ENCODE peak calls at places on chromosomes 7 and 10, in five cellular contexts. Q, F, O, Y and C are unnamed samples.

GRCh38 chr10:3430501-3430900 is 257.9 kb upstream of the PITRM1 start:
- DNase-seq in Q (no peak), F (no peak), O (no peak), Y (no peak), C (no peak)

GRCh38 chr10:87640043-87640442 is 19.6 kb upstream of the PAPSS2 start:
- DNase-seq in Q (peak), F (no peak), O (no peak), Y (no peak), C (no peak)

GRCh38 chr7:7478569-7478968 is 57.1 kb downstream of the COL28A1 start:
- DNase-seq in Q (no peak), F (no peak), O (no peak), Y (no peak), C (no peak)

GRCh38 chr7:117819558-117819957 is 53.7 kb downstream of the CTTNBP2 start:
- DNase-seq in Q (no peak), F (no peak), O (no peak), Y (no peak), C (no peak)

GRCh38 chr10:112082134-112082533 is 101.4 kb downstream of the GPAM start:
- DNase-seq in Q (no peak), F (no peak), O (no peak), Y (no peak), C (no peak)

GRCh38 chr7:102318482-102318971 is 31.9 kb downstream of the SH2B2 start:
- DNase-seq in Q (peak), F (no peak), O (no peak), Y (no peak), C (peak)

GRCh38 chr10:76119515-76119914 is 688.1 kb downstream of the LRMDA start:
- DNase-seq in Q (peak), F (no peak), O (no peak), Y (no peak), C (no peak)

GRCh38 chr7:106022193-106022821 is 59.2 kb downstream of the CDHR3 start:
- DNase-seq in Q (no peak), F (no peak), O (no peak), Y (no peak), C (peak)

GRCh38 chr7:76358053-76358477 is 726 bp downstream of the YWHAG start:
- DNase-seq in Q (peak), F (no peak), O (no peak), Y (peak), C (peak)

GRCh38 chr7:155228459-155228845 is 69.2 kb upstream of the INSIG1 start:
- DNase-seq in Q (peak), F (no peak), O (no peak), Y (no peak), C (no peak)

GRCh38 chr10:3803884-3804741 is 19.1 kb upstream of the KLF6 start:
- DNase-seq in Q (peak), F (no peak), O (no peak), Y (no peak), C (peak)

GRCh38 chr7:158407581-158408331 is 179.9 kb downstream of the PTPRN2 start:
- DNase-seq in Q (no peak), F (no peak), O (no peak), Y (peak), C (peak)

GRCh38 chr10:73439055-73439454 is 5.7 kb upstream of the MSS51 start:
- DNase-seq in Q (peak), F (no peak), O (no peak), Y (no peak), C (no peak)

GRCh38 chr10:70568781-70569495 is 33.6 kb downstream of the PRF1 start:
- DNase-seq in Q (no peak), F (no peak), O (no peak), Y (no peak), C (no peak)

GRCh38 chr7:110347091-110347490 is 743.8 kb upstream of the LRRN3 start:
- DNase-seq in Q (peak), F (no peak), O (no peak), Y (no peak), C (no peak)

GRCh38 chr10:71621783-71622526 is 97.6 kb downstream of the C10orf105 start:
- DNase-seq in Q (peak), F (no peak), O (peak), Y (no peak), C (peak)

GRCh38 chr10:9845075-9845474 is 1172.6 kb upstream of the CELF2 start:
- DNase-seq in Q (no peak), F (no peak), O (no peak), Y (no peak), C (no peak)

GRCh38 chr10:125192620-125193019 is 32.3 kb upstream of the CTBP2 start:
- DNase-seq in Q (no peak), F (no peak), O (no peak), Y (no peak), C (no peak)

GRCh38 chr7:80480566-80480965 is 31.3 kb downstream of the GNAT3 start:
- DNase-seq in Q (peak), F (no peak), O (no peak), Y (no peak), C (peak)

GRCh38 chr7:133691727-133692450 is 435.3 kb upstream of the LRGUK start:
- DNase-seq in Q (peak), F (no peak), O (no peak), Y (no peak), C (no peak)

GRCh38 chr7:157881062-157881771 is 544.4 kb downstream of the DNAJB6 start:
- DNase-seq in Q (no peak), F (no peak), O (no peak), Y (no peak), C (peak)

GRCh38 chr10:99917963-99918825 is 91.6 kb downstream of the DNMBP start:
- DNase-seq in Q (peak), F (peak), O (peak), Y (peak), C (peak)

GRCh38 chr7:108771853-108772252 is 202.2 kb downstream of the DNAJB9 start:
- DNase-seq in Q (no peak), F (no peak), O (no peak), Y (no peak), C (no peak)

GRCh38 chr10:133454204-133454893 is 604 bp downstream of the SCART1 start:
- DNase-seq in Q (no peak), F (no peak), O (no peak), Y (no peak), C (no peak)

GRCh38 chr7:35729061-35729783 is 34.3 kb upstream of the HERPUD2 start:
- DNase-seq in Q (no peak), F (no peak), O (no peak), Y (no peak), C (no peak)

GRCh38 chr10:67492317-67493019 is 203.5 kb downstream of the CTNNA3 start:
- DNase-seq in Q (peak), F (no peak), O (no peak), Y (no peak), C (no peak)

GRCh38 chr10:997266-998022 is 9.2 kb downstream of the GTPBP4 start:
- DNase-seq in Q (no peak), F (no peak), O (no peak), Y (no peak), C (no peak)

GRCh38 chr7:2403718-2404648 is 572 bp downstream of the CHST12 start:
- DNase-seq in Q (peak), F (no peak), O (no peak), Y (peak), C (peak)

GRCh38 chr10:24579911-24580310 is 143.8 kb downstream of the ARHGAP21 start:
- DNase-seq in Q (no peak), F (no peak), O (peak), Y (no peak), C (peak)

GRCh38 chr7:108308276-108308675 is 148.0 kb downstream of the NRCAM start:
- DNase-seq in Q (no peak), F (no peak), O (no peak), Y (no peak), C (no peak)

GRCh38 chr7:22109761-22110160 is 164.1 kb upstream of the CDCA7L start:
- DNase-seq in Q (peak), F (peak), O (peak), Y (no peak), C (peak)

GRCh38 chr10:56212951-56213350 is 148.1 kb downstream of the ZWINT start:
- DNase-seq in Q (no peak), F (no peak), O (no peak), Y (no peak), C (no peak)

GRCh38 chr7:78493383-78493782 is 694.8 kb downstream of the PHTF2 start:
- DNase-seq in Q (no peak), F (no peak), O (no peak), Y (no peak), C (no peak)

GRCh38 chr7:150357277-150357676 is 11.3 kb upstream of the REPIN1 start:
- DNase-seq in Q (no peak), F (no peak), O (no peak), Y (no peak), C (no peak)

DNA sequence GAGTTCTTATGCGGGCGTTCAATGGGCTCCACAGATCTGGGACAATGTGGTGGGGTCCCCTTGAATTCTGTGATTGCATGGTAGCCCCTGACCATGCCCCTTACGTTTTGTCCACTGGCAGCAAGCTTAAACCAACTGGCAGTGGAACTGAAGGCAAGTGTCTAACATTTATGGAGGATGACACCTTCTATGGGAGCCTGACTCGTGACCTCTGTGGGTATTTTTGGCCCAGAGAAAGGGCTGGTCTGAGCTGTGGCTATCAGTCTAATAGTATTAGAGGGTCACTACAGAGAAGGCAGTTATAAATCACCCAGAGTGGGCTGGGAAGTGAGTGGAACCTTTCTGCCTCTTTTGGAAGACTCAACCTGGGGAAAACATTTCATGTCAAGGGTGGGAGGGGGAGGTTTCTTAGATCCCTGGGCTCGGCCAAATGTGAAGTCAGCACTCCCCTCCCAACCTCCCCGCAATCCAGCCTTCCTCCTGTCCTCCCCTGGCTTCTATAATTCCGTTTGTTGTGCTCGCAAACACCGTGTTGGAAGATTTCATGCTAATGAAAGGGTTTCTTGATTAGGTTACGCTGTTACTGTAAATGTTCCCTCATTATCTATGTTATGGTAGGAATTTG is 322.7 kb downstream of the RPS24 start:
- DNase-seq in Q (no peak), F (no peak), O (no peak), Y (no peak), C (no peak)
- H2BK120ac ChIP-seq in Q (no peak), F (no peak), O (no peak), Y (peak), C (peak)

DNA sequence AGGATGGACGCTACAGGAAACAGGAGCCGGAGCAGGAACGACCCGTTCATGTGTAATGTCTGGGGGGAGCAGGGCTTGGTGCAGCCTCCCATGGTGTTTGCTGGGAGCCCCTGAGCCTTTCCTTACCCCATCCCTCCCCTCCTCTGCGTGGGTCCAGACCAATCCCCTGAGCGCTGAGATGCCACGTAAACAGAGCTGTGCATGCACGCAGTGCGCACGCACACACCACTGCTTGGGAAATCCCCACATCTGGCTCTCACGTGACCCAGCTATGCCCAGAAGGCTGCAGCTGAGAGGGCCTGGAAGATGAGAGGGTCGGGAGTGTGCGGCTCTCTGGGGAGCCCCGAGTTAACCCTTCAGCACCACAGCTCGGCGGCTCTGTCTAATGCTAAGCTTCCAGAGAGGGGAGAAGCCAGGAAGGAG is 177.3 kb downstream of the SH3PXD2A start:
- DNase-seq in Q (peak), F (no peak), O (no peak), Y (no peak), C (no peak)
- H2BK120ac ChIP-seq in Q (peak), F (no peak), O (no peak), Y (no peak), C (no peak)

GRCh38 chr10:5461914-5462840 is 37.2 kb downstream of the CALML5 start:
- DNase-seq in Q (peak), F (peak), O (no peak), Y (no peak), C (peak)
- H2BK120ac ChIP-seq in Q (peak), F (no peak), O (no peak), Y (no peak), C (no peak)

DNA sequence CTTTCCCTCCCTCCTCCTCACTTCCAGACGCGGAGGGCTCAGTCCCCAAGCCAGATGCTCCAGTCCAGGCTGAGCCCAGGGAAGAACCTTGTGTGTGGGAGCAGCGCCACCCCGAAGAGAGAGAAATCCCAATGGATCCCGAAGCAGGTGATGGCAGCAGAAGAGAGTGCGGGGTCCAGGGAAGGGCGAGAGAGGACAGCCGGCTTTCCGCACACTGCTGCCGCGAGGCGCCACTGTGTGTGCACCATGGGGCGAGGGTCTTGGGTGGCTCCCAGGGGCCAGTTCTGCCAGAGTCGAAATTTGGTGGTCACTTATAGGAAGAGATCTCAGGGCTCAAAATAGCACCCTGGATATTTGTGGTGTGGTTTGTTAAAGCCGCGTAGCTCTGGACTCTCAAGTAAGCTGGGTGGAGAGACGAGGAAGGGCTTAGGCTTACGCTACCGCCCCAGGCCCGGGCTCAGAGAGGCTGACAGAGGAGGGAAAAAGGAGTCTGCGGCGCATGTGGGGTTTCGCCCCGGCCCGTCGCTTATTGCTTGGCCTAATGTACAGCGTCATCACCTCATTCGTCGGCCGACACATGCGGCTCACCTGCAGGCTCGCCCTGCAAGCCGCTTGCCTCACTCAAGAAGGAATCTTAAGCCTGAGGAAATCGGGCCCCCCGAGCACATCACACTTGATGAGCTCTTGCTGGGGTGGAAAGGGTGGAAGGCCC is 12.1 kb downstream of the ZNF282 start:
- DNase-seq in Q (no peak), F (no peak), O (no peak), Y (no peak), C (no peak)
- H2BK120ac ChIP-seq in Q (no peak), F (no peak), O (no peak), Y (no peak), C (no peak)

DNA sequence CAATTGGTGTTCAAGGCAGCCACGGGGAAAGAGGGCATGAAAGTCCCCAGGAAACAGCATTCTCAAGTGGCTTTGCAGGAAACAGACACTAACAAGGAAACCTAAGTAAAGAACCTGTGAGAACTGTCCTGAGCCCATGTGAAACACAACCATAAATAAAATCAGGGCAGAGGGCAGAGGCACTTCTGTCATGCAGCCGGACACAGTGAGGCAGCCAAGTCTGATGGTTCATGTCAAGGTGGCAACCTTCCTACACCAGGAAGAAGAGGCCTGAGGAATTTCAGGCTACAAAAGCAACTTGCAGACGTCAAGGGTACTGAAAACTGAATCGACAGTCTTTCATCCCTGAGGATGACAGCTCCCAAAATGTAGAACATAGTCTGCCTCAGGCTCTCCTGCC is 458.2 kb upstream of the NPVF start:
- DNase-seq in Q (no peak), F (no peak), O (no peak), Y (no peak), C (no peak)
- H2BK120ac ChIP-seq in Q (no peak), F (no peak), O (no peak), Y (no peak), C (no peak)

GRCh38 chr10:90319188-90319914 is 538.5 kb downstream of the HTR7 start:
- DNase-seq in Q (peak), F (peak), O (peak), Y (peak), C (peak)
- H2BK120ac ChIP-seq in Q (peak), F (peak), O (no peak), Y (no peak), C (no peak)

GRCh38 chr10:128526793-128527375 is 400.7 kb upstream of the MKI67 start:
- DNase-seq in Q (no peak), F (no peak), O (peak), Y (no peak), C (no peak)
- H2BK120ac ChIP-seq in Q (no peak), F (peak), O (no peak), Y (no peak), C (no peak)

GRCh38 chr10:5464521-5464920 is 34.8 kb downstream of the CALML5 start:
- DNase-seq in Q (no peak), F (no peak), O (no peak), Y (no peak), C (peak)

GRCh38 chr10:5461201-5461585 is 38.2 kb downstream of the CALML5 start:
- DNase-seq in Q (no peak), F (no peak), O (no peak), Y (no peak), C (no peak)

GRCh38 chr10:5460468-5461200 is 38.7 kb downstream of the CALML5 start:
- DNase-seq in Q (no peak), F (no peak), O (no peak), Y (no peak), C (no peak)

GRCh38 chr10:5465976-5466450 is 33.4 kb downstream of the CALML5 start:
- DNase-seq in Q (no peak), F (no peak), O (no peak), Y (no peak), C (no peak)

DNA sequence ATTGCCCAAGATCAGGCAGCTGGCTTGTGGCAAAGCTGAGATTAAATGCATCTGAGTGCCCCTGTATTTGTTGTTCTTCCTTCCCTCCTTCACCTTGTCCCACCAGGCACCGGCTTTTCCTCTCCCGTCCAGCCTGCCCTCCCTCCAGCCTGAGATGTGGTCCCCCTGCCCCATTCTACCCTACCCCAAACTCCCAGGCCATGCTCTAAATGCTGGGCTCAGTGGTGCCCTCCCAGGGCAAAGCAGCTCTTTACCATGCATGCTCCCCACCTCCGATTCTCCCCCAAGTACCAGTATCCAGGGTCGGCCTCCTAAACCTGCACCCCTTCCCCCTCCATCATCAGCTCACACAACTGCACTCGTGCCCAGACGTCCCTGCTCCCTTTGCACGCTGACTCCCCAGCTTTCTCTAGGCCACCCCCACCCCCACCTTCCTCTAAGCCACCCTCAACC is 36.5 kb downstream of the CALML5 start:
- DNase-seq in Q (no peak), F (no peak), O (no peak), Y (no peak), C (no peak)
- H2BK120ac ChIP-seq in Q (no peak), F (no peak), O (no peak), Y (no peak), C (no peak)